ENCODE peak calls at places on chromosome 22, in four cellular contexts. D is HepG2, Q is K562, Z is H1. P is an unnamed sample.
A peak's percentile ranks its signal among the peaks of the same experiment; 100 is the strongest.

GRCh38 chr22:41528938-41529561 is 15.2 kb downstream of the POLR3H start:
- DNase-seq in D (peak; percentile 55), Q (no peak), Z (no peak), P (no peak)

GRCh38 chr22:46021577-46021976 is 44.6 kb upstream of the WNT7B start:
- DNase-seq in D (no peak), Q (no peak), Z (no peak), P (no peak)

GRCh38 chr22:44859641-44860040 is 107.3 kb downstream of the ARHGAP8 start:
- DNase-seq in D (no peak), Q (no peak), Z (no peak), P (no peak)

GRCh38 chr22:50306753-50307749 is at the start of gene PLXNB2:
- DNase-seq in D (peak; percentile 68), Q (peak; percentile 83), Z (peak; percentile 78), P (no peak)

GRCh38 chr22:20741634-20742581 is 32.0 kb upstream of the SERPIND1 start:
- DNase-seq in D (peak; percentile 44), Q (peak; percentile 93), Z (peak; percentile 76), P (no peak)

GRCh38 chr22:46737976-46738641 is at the start of gene CERK:
- DNase-seq in D (peak; percentile 36), Q (peak; percentile 84), Z (peak; percentile 74), P (no peak)

GRCh38 chr22:22748297-22748743 is 103.9 kb downstream of the GGTLC2 start:
- DNase-seq in D (peak; percentile 35), Q (peak; percentile 78), Z (peak; percentile 62), P (no peak)

GRCh38 chr22:46934746-46935491 is 172.5 kb downstream of the TBC1D22A start:
- DNase-seq in D (peak; percentile 84), Q (peak; percentile 53), Z (peak; percentile 42), P (peak; percentile 17)

GRCh38 chr22:39309364-39309861 is 10.0 kb downstream of the RPL3 start:
- DNase-seq in D (no peak), Q (no peak), Z (peak; percentile 81), P (no peak)

GRCh38 chr22:20547029-20547428 is 39.6 kb downstream of the MED15 start:
- DNase-seq in D (no peak), Q (no peak), Z (no peak), P (no peak)

GRCh38 chr22:29339381-29340235 is 24.1 kb upstream of the RASL10A start:
- DNase-seq in D (no peak), Q (no peak), Z (no peak), P (no peak)

GRCh38 chr22:29369460-29369859 is 18.9 kb downstream of the AP1B1 start:
- DNase-seq in D (no peak), Q (peak; percentile 25), Z (peak; percentile 55), P (no peak)

GRCh38 chr22:24030186-24030702 is 19.1 kb downstream of the CABIN1 start:
- DNase-seq in D (no peak), Q (no peak), Z (no peak), P (no peak)

GRCh38 chr22:43277091-43277490 is 66.1 kb downstream of the SCUBE1 start:
- DNase-seq in D (no peak), Q (no peak), Z (no peak), P (no peak)

GRCh38 chr22:43276311-43276710 is 66.9 kb downstream of the SCUBE1 start:
- DNase-seq in D (no peak), Q (no peak), Z (no peak), P (no peak)

GRCh38 chr22:43279867-43280519 is 63.2 kb downstream of the SCUBE1 start:
- DNase-seq in D (no peak), Q (no peak), Z (no peak), P (no peak)

GRCh38 chr22:43275545-43275981 is 67.6 kb downstream of the SCUBE1 start:
- DNase-seq in D (peak; percentile 41), Q (peak; percentile 34), Z (peak; percentile 74), P (no peak)

GRCh38 chr22:43277987-43278601 is 65.1 kb downstream of the SCUBE1 start:
- DNase-seq in D (no peak), Q (no peak), Z (no peak), P (no peak)
- TF ChIP-seq ATF2 in D (no peak), Q (no peak), Z (no peak), P (no peak)

DNA sequence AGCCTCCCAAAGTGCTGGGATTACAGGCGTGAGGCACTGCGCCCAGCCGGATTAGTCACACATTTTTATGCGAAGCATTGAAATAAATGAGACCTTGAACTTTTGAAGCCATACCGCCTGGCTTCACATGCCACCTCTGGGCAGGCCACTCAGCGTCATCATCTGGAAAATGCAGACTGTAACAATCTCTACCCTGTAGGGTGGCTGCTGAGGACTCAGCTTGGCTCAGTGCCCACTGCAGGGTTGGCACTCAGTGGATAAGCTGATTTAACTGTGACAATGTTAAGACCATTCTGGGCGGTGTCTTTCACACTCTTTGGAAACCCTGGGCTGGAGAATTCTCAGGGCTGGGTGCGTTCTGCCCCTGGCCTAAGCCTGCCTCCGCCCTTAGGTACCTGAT is 8.5 kb downstream of the SH3BP1 start:
- DNase-seq in D (no peak), Q (no peak), Z (no peak), P (no peak)
- TF ChIP-seq HDAC6 in D (no peak), Q (no peak), Z (no peak), P (no peak)

DNA sequence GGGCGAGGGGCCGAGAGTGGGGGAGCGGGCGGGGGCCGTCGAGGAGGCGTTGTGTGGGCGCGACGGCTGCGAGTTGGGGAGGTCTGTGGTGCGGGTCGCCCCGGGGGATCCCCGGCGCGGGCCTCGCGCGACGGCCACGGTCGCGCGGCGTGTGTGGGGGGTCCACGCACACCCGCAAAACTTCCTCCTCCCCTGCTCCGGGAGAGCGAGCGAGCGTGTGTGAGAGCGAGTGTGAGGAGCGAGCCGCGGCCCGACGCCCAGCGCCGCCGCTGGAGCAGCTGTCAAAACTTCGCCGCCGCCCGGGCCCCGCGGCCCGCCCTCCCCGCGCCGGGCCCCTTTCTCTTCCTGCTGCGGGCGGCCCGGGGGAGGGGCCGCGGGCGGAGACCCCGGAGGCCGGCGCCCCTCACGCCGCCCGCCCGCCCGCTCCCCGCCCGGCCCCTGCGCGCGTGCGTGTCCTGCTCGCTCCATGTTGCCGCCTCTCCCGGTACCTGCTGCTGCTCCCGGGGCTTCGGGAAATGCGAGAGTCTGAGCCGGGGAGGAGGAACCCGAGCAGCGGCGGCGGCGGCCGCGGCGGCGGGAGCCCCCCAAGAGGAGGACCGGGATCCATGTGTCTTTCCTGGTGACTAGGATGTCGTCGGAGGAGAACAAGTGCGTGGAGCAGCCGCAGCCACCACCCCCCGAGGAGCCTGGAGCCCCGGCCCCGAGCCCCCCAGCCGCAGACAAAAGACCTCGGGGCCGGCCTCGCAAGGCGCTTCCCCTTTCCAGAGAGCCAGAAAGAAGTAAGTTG is 9.0 kb upstream of the CCT8L2 start:
- DNase-seq in D (no peak), Q (peak; percentile 95), Z (no peak), P (no peak)
- TF ChIP-seq KDM1A in D (no peak), Q (no peak), Z (no peak), P (no peak)

GRCh38 chr22:48239461-48240164 is 1477.2 kb downstream of the TBC1D22A start:
- DNase-seq in D (no peak), Q (no peak), Z (no peak), P (no peak)
- TF ChIP-seq ATF2 in D (no peak), Q (no peak), Z (no peak), P (no peak)

DNA sequence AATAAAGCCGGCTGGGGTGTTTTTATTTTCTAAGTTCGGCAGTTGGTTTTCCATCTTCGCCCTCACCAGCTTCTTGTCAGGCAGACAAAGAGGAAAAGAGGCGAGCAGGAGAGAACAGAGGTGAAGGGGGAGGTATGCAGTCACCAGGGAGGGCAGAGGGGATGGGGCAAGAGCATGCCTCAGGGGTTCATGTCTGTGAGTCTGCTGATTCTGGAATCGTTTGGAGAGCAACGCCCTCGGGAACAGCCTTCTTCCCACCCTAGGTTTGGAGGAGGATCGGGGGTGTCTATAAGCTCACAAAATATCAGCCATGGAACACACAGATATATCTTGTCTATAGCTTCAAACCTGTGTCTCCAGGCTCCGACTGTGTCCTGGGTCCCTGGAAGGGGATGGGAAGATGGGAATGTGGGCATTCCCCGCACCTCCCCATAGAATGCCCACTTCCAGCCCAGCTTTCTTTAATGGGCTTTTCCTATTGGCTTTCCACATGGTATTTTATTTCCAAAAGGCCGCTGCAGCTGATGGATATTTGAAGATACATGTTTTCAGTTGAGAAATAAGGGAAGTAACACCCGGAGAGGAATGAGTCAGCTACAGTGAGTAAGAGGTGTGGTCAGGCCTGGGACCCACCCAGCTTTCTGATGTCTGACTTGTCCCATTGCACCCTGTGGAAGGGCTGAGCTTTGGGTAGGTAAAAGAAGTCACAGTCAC is 476.7 kb downstream of the MIAT start:
- DNase-seq in D (no peak), Q (peak; percentile 16), Z (no peak), P (no peak)
- TF ChIP-seq HDAC6 in D (no peak), Q (no peak), Z (no peak), P (no peak)

DNA sequence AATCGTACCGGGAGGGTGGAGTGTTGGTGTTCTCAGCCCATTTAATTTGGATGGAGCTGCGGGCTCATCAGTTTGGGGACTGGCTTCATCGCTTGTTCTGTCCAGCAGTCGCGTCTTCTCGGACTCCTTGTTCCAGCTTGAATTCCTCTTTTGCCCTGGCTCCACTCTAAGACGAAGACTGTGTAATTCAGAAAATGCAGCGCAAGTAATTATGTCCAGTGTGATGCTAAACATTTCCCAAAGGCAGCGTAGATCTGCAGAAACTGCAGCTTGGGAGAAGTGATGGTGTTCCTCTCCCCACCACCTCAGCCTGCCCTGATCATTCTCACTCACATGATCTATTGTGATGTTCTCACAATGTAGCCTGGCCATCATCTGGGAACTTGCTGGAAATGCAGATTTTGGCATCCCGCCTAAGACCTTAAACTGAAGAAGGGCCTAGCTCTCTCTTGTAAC is 666 bp downstream of the SLC25A18 start:
- DNase-seq in D (no peak), Q (no peak), Z (no peak), P (no peak)
- TF ChIP-seq KDM1A in D (no peak), Q (no peak), Z (no peak), P (no peak)

GRCh38 chr22:35330258-35330861 is 30.7 kb downstream of the TOM1 start:
- DNase-seq in D (no peak), Q (no peak), Z (no peak), P (no peak)
- TF ChIP-seq ATF2 in D (no peak), Q (no peak), Z (no peak), P (no peak)

P was measured in GM12878.